ENCODE peak calls at places on chromosomes 4 and X, in ten cellular contexts. W is choroid plexus epithelial cell, A is Peyer's patch, J is neural progenitor cell, N is ascending aorta, K is AG04450, B is colonic mucosa, I is lung, O is hepatocyte, E is ovary. L is an unnamed sample.

GRCh38 chr4:70722199-70722791 is 531 bp downstream of the RUFY3 start:
- DNase-seq in W (peak), A (no peak), J (no peak), N (no peak), K (no peak), B (no peak), I (no peak), O (no peak), E (peak), L (no peak)

GRCh38 chrX:46279214-46279924 is 265.9 kb downstream of the ZNF674 start:
- DNase-seq in W (no peak), A (no peak), J (no peak), N (no peak), K (no peak), B (no peak), I (no peak), O (no peak), E (no peak), L (no peak)

GRCh38 chr4:160353548-160353947 is 1250.7 kb downstream of the RAPGEF2 start:
- DNase-seq in W (no peak), A (no peak), J (no peak), N (no peak), K (no peak), B (no peak), I (no peak), O (no peak), E (no peak), L (no peak)

GRCh38 chrX:65985922-65986588 is 53.8 kb downstream of the VSIG4 start:
- DNase-seq in W (peak), A (no peak), J (peak), N (no peak), K (peak), B (peak), I (peak), O (peak), E (no peak), L (no peak)

GRCh38 chr4:40401096-40401495 is 66.0 kb downstream of the CHRNA9 start:
- DNase-seq in W (no peak), A (no peak), J (no peak), N (no peak), K (no peak), B (no peak), I (no peak), O (no peak), E (no peak), L (no peak)

GRCh38 chrX:33434256-33435092 is 223.1 kb upstream of the DMD start:
- DNase-seq in W (peak), A (peak), J (peak), N (no peak), K (peak), B (peak), I (peak), O (peak), E (peak), L (no peak)

GRCh38 chrX:41468647-41469323 is 21.6 kb downstream of the NYX start:
- DNase-seq in W (peak), A (no peak), J (no peak), N (no peak), K (no peak), B (no peak), I (no peak), O (no peak), E (no peak), L (no peak)

GRCh38 chr4:116005806-116006088 is 892.3 kb upstream of the NDST4 start:
- DNase-seq in W (no peak), A (no peak), J (no peak), N (no peak), K (no peak), B (no peak), I (no peak), O (no peak), E (no peak), L (no peak)

GRCh38 chr4:54277691-54278090 is 48.6 kb downstream of the PDGFRA start:
- DNase-seq in W (peak), A (no peak), J (no peak), N (peak), K (peak), B (no peak), I (no peak), O (peak), E (no peak), L (no peak)

GRCh38 chr4:158121203-158121586 is 51.6 kb downstream of the GASK1B start:
- DNase-seq in W (peak), A (no peak), J (no peak), N (no peak), K (peak), B (no peak), I (peak), O (peak), E (no peak), L (no peak)

GRCh38 chr4:188262464-188262863 is 123.2 kb downstream of the TRIML1 start:
- DNase-seq in W (peak), A (no peak), J (no peak), N (no peak), K (peak), B (no peak), I (no peak), O (no peak), E (no peak), L (no peak)

GRCh38 chr4:95547708-95548471 is 883 bp downstream of the UNC5C start:
- DNase-seq in W (peak), A (peak), J (peak), N (no peak), K (no peak), B (peak), I (no peak), O (peak), E (peak), L (no peak)

GRCh38 chr4:27096142-27096824 is 235.6 kb downstream of the STIM2 start:
- DNase-seq in W (no peak), A (no peak), J (no peak), N (no peak), K (no peak), B (no peak), I (no peak), O (no peak), E (no peak), L (no peak)

GRCh38 chrX:33840176-33840575 is 291.9 kb downstream of the FAM47A start:
- DNase-seq in W (no peak), A (no peak), J (peak), N (no peak), K (no peak), B (no peak), I (no peak), O (peak), E (no peak), L (no peak)

GRCh38 chrX:102651968-102652744 is 873 bp downstream of the GPRASP1 start:
- DNase-seq in W (peak), A (peak), J (peak), N (no peak), K (no peak), B (peak), I (no peak), O (peak), E (peak), L (no peak)

GRCh38 chr4:150479665-150480064 is 102.3 kb upstream of the MAB21L2 start:
- DNase-seq in W (peak), A (no peak), J (no peak), N (no peak), K (peak), B (no peak), I (no peak), O (no peak), E (no peak), L (no peak)

GRCh38 chr4:36590343-36590742 is 308.9 kb downstream of the DTHD1 start:
- DNase-seq in W (no peak), A (no peak), J (no peak), N (no peak), K (no peak), B (no peak), I (no peak), O (no peak), E (no peak), L (no peak)

GRCh38 chr4:41177016-41177415 is 37.3 kb downstream of the APBB2 start:
- DNase-seq in W (peak), A (no peak), J (no peak), N (no peak), K (no peak), B (no peak), I (no peak), O (peak), E (no peak), L (no peak)

GRCh38 chr4:68950033-68950432 is 1.6 kb downstream of the UGT2A3 start:
- DNase-seq in W (no peak), A (no peak), J (no peak), N (no peak), K (no peak), B (no peak), I (no peak), O (no peak), E (no peak), L (no peak)

GRCh38 chr4:85496933-85497332 is 22.0 kb downstream of the ARHGAP24 start:
- DNase-seq in W (peak), A (no peak), J (no peak), N (no peak), K (no peak), B (no peak), I (no peak), O (no peak), E (no peak), L (no peak)

GRCh38 chr4:101669832-101670188 is 120.7 kb upstream of the BANK1 start:
- DNase-seq in W (no peak), A (no peak), J (no peak), N (no peak), K (no peak), B (no peak), I (no peak), O (no peak), E (no peak), L (no peak)

GRCh38 chrX:154355094-154355775 is 19.2 kb downstream of the FLNA start:
- DNase-seq in W (no peak), A (no peak), J (no peak), N (no peak), K (no peak), B (no peak), I (peak), O (no peak), E (no peak), L (no peak)

GRCh38 chr4:139596680-139597279 is 40.8 kb upstream of the SETD7 start:
- DNase-seq in W (no peak), A (no peak), J (no peak), N (no peak), K (no peak), B (no peak), I (no peak), O (no peak), E (no peak), L (no peak)

GRCh38 chr4:127708985-127709384 is 21.2 kb upstream of the SLC25A31 start:
- DNase-seq in W (peak), A (no peak), J (no peak), N (no peak), K (peak), B (no peak), I (no peak), O (peak), E (no peak), L (peak)

DNA sequence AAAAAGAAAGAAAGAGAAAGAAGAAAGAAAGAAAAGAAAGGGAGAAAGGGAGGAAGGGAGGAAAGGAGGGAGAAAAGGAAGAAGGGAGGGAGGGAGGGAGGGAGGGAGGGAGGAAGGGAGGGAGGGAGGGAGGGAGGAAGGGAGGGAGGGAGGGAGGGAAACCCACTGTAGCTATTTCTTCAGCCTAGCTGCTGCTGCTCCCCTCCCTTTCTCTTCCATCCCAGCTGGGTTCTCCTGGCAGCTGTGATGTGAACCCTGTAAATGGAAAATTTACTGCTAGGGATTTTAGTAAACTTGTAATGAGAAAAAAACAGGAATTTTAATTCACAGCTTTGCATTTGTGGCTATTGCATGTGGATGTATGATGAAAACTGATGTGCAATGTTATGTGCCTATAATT is 8.0 kb downstream of the NR0B1 start:
- DNase-seq in W (no peak), A (no peak), J (no peak), N (no peak), K (no peak), B (no peak), I (no peak), O (no peak), E (no peak), L (no peak)
- H3K4me3 ChIP-seq in W (no peak), A (no peak), J (no peak), N (no peak), K (no peak), B (no peak), I (no peak), O (no peak), E (no peak), L (no peak)

GRCh38 chr4:113292371-113293042 is 243.1 kb downstream of the ANK2 start:
- DNase-seq in W (peak), A (peak), J (peak), N (no peak), K (peak), B (peak), I (no peak), O (peak), E (peak), L (no peak)
- H3K4me3 ChIP-seq in W (no peak), A (no peak), J (peak), N (peak), K (peak), B (no peak), I (no peak), O (no peak), E (no peak), L (peak)

GRCh38 chr4:76995776-76996175 is 46.2 kb downstream of the SEPTIN11 start:
- DNase-seq in W (no peak), A (no peak), J (no peak), N (no peak), K (no peak), B (no peak), I (no peak), O (no peak), E (no peak), L (no peak)

GRCh38 chr4:76996445-76996844 is 46.9 kb downstream of the SEPTIN11 start:
- DNase-seq in W (no peak), A (no peak), J (no peak), N (no peak), K (no peak), B (no peak), I (no peak), O (no peak), E (no peak), L (no peak)

GRCh38 chr4:76990288-76991080 is 40.9 kb downstream of the SEPTIN11 start:
- DNase-seq in W (peak), A (no peak), J (no peak), N (no peak), K (peak), B (no peak), I (no peak), O (no peak), E (no peak), L (no peak)

GRCh38 chr4:76997454-76997853 is 47.9 kb downstream of the SEPTIN11 start:
- DNase-seq in W (no peak), A (no peak), J (no peak), N (no peak), K (no peak), B (no peak), I (no peak), O (no peak), E (no peak), L (no peak)

GRCh38 chr4:76993787-76994641 is 44.5 kb downstream of the SEPTIN11 start:
- DNase-seq in W (no peak), A (peak), J (no peak), N (no peak), K (no peak), B (no peak), I (no peak), O (no peak), E (no peak), L (no peak)
- H3K4me3 ChIP-seq in W (no peak), A (no peak), J (no peak), N (no peak), K (no peak), B (no peak), I (no peak), O (no peak), E (no peak), L (no peak)

GRCh38 chr4:176611351-176611750 is 181.4 kb downstream of the VEGFC start:
- DNase-seq in W (no peak), A (no peak), J (no peak), N (no peak), K (no peak), B (no peak), I (no peak), O (no peak), E (no peak), L (no peak)
- H3K4me3 ChIP-seq in W (no peak), A (no peak), J (no peak), N (no peak), K (no peak), B (no peak), I (no peak), O (no peak), E (no peak), L (no peak)

L was measured in esophagus squamous epithelium.